ENCODE peak calls at places on chromosomes 7 and 10, in six cellular contexts. L, M, G, W, E and N are unnamed samples. For H3K36me3, the result is how much of the 10 kb centered on the place peaks cover.

GRCh38 chr10:130664526-130664925 is 528.3 kb downstream of the GLRX3 start:
- DNase-seq in G (no peak), W (no peak), E (no peak), L (no peak), M (no peak), N (no peak)

GRCh38 chr10:95503012-95503411 is 58.2 kb downstream of the SORBS1 start:
- DNase-seq in E (no peak), G (no peak), L (no peak), M (no peak), W (no peak), N (no peak)

GRCh38 chr7:93011351-93012294 is 106.2 kb downstream of the SAMD9 start:
- DNase-seq in L (no peak), W (peak), M (no peak), E (no peak), G (no peak), N (no peak)

GRCh38 chr7:38682602-38683001 is 51.4 kb upstream of the AMPH start:
- DNase-seq in E (no peak), M (no peak), G (no peak), L (no peak), W (no peak), N (no peak)

GRCh38 chr10:86793696-86794095 is 37.3 kb downstream of the BMPR1A start:
- DNase-seq in E (no peak), M (no peak), G (no peak), L (no peak), W (no peak), N (no peak)

GRCh38 chr7:117645456-117646181 is 165.8 kb downstream of the CFTR start:
- DNase-seq in L (no peak), G (no peak), W (peak), E (no peak), M (no peak), N (no peak)

GRCh38 chr7:66921918-66922486 is 977 bp downstream of the TMEM248 start:
- DNase-seq in E (no peak), M (peak), W (no peak), L (no peak), G (no peak), N (no peak)

GRCh38 chr10:29970012-29970396 is 89.4 kb downstream of the JCAD start:
- DNase-seq in M (no peak), L (no peak), W (no peak), E (no peak), G (no peak), N (no peak)

GRCh38 chr10:43136995-43137700 is 1.1 kb upstream of the CSGALNACT2 start:
- DNase-seq in W (no peak), L (no peak), E (no peak), M (no peak), G (no peak), N (no peak)

GRCh38 chr7:73852500-73852899 is 8.5 kb upstream of the TMEM270 start:
- DNase-seq in W (no peak), E (no peak), M (no peak), G (no peak), L (no peak), N (no peak)

GRCh38 chr10:94286898-94287297 is 75.8 kb downstream of the NOC3L start:
- DNase-seq in W (peak), M (no peak), L (no peak), G (no peak), E (no peak), N (no peak)

GRCh38 chr10:48974757-48975156 is 35.1 kb upstream of the LRRC18 start:
- DNase-seq in G (no peak), M (no peak), E (no peak), W (no peak), L (no peak), N (no peak)

GRCh38 chr7:81845628-81846259 is 75.9 kb upstream of the HGF start:
- DNase-seq in M (no peak), L (no peak), W (no peak), E (no peak), G (no peak), N (no peak)

GRCh38 chr7:21198929-21199328 is 229.0 kb upstream of the SP4 start:
- DNase-seq in E (no peak), M (no peak), W (no peak), G (no peak), L (no peak), N (no peak)

GRCh38 chr7:6442114-6442513 is 5.6 kb downstream of the DAGLB start:
- DNase-seq in G (no peak), W (peak), L (no peak), M (no peak), E (no peak), N (no peak)

GRCh38 chr7:149879271-149879711 is 5.5 kb downstream of the ATP6V0E2 start:
- DNase-seq in W (no peak), G (peak), L (no peak), M (no peak), E (no peak), N (peak)

GRCh38 chr10:19659920-19660655 is 156.1 kb upstream of the PLXDC2 start:
- DNase-seq in G (no peak), E (no peak), W (peak), L (no peak), M (no peak), N (no peak)

GRCh38 chr7:85595639-85596268 is 408.9 kb upstream of the SEMA3D start:
- DNase-seq in L (no peak), G (no peak), E (no peak), W (no peak), M (no peak), N (no peak)

GRCh38 chr10:131942455-131942854 is 39.3 kb downstream of the BNIP3 start:
- DNase-seq in L (no peak), M (no peak), W (no peak), E (no peak), G (no peak), N (no peak)
- H3K36me3 ChIP-seq in L (under half), M (under half), W (under half), E (under half), G (half or more), N (under half)

GRCh38 chr10:35056133-35056532 is 34.0 kb downstream of the CUL2 start:
- DNase-seq in E (no peak), W (no peak), L (no peak), M (no peak), G (no peak), N (no peak)

GRCh38 chr10:35056686-35057085 is 33.5 kb downstream of the CUL2 start:
- DNase-seq in M (no peak), L (no peak), E (no peak), G (no peak), W (no peak), N (no peak)

GRCh38 chr10:35058686-35059085 is 31.5 kb downstream of the CUL2 start:
- DNase-seq in M (no peak), G (no peak), L (no peak), W (no peak), E (no peak), N (no peak)

GRCh38 chr10:35058134-35058533 is 32.0 kb downstream of the CUL2 start:
- DNase-seq in G (no peak), M (no peak), E (no peak), W (peak), L (no peak), N (no peak)

GRCh38 chr10:35059486-35059885 is 30.7 kb downstream of the CUL2 start:
- DNase-seq in G (no peak), E (no peak), W (no peak), M (no peak), L (no peak), N (no peak)
- H3K36me3 ChIP-seq in G (half or more), E (under half), W (under half), M (under half), L (under half), N (under half)

GRCh38 chr10:96627292-96627691 is 40.5 kb upstream of the TM9SF3 start:
- DNase-seq in G (no peak), W (no peak), E (no peak), M (no peak), L (no peak), N (no peak)

GRCh38 chr10:96622330-96622729 is 35.5 kb upstream of the TM9SF3 start:
- DNase-seq in E (no peak), W (no peak), M (no peak), G (no peak), L (no peak), N (no peak)

GRCh38 chr10:96619803-96620773 is 33.3 kb upstream of the TM9SF3 start:
- DNase-seq in M (no peak), G (no peak), E (no peak), W (no peak), L (peak), N (no peak)

GRCh38 chr10:96626795-96627194 is 40.0 kb upstream of the TM9SF3 start:
- DNase-seq in W (no peak), L (no peak), G (no peak), E (no peak), M (no peak), N (no peak)

DNA sequence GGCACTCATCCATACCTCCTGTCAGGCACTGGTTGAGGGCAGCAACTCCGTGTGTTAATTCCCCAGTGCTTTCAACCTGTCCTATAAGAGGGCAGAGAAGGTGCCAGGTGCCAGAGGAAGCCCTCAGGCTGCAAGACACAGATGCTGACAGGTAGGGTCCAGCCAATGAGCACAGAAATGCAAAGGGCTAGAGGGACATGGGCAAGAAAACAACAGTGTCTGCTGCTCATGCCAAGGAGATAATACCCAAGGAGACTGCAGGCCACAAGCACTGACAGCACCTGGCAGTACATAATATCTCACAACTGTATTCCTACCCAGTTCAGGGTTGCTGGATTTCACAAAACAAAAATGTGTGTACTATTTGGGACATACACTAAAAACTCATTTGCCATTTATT is 38.4 kb upstream of the TM9SF3 start:
- DNase-seq in W (no peak), E (no peak), M (no peak), L (no peak), G (no peak), N (no peak)
- H3K36me3 ChIP-seq in W (under half), E (under half), M (under half), L (under half), G (under half), N (under half)

GRCh38 chr10:114982989-114983388 is 45.0 kb downstream of the TRUB1 start:
- DNase-seq in G (no peak), W (no peak), L (no peak), M (no peak), E (no peak), N (no peak)

GRCh38 chr10:114990991-114991390 is 53.0 kb downstream of the TRUB1 start:
- DNase-seq in L (no peak), E (no peak), M (no peak), G (no peak), W (no peak), N (no peak)

DNA sequence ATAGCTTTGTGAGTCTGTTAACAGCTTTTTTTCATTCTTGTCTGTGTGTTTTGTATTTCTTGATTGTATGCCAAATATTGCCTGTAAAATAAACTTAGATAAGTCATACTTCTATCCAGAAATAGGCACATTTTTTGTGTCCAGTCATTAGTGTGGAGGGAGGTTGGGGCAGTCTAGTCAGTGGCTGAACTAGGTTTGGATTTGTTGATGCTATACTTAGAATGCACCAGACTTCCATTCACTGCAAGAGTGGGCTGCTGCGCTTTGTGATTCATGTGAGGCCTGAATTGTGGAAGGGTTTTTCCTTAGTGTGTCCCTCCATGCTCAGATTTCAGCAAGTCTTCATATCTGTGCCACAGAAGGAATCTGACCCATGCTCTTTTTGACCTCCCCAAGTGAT is 50.0 kb downstream of the TRUB1 start:
- DNase-seq in E (no peak), M (no peak), W (peak), L (no peak), G (no peak), N (no peak)
- H3K36me3 ChIP-seq in E (under half), M (under half), W (under half), L (under half), G (under half), N (under half)

DNA sequence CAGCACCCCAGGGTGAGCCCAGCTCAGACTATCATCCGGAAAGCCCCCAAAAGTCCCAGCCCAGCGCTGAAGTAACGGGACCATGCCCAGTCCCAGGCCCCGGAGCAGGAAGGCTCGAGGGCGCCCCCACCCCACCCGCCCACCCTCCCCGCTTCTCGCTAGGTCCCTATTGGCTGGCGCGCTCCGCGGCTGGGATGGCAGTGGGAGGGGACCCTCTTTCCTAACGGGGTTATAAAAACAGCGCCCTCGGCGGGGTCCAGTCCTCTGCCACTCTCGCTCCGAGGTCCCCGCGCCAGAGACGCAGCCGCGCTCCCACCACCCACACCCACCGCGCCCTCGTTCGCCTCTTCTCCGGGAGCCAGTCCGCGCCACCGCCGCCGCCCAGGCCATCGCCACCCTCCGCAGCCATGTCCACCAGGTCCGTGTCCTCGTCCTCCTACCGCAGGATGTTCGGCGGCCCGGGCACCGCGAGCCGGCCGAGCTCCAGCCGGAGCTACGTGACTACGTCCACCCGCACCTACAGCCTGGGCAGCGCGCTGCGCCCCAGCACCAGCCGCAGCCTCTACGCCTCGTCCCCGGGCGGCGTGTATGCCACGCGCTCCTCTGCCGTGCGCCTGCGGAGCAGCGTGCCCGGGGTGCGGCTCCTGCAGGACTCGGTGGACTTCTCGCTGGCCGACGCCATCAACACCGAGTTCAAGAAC is 1.1 kb downstream of the VIM start:
- DNase-seq in G (peak), E (no peak), L (peak), W (peak), M (peak), N (peak)
- H3K36me3 ChIP-seq in G (under half), E (under half), L (under half), W (under half), M (under half), N (under half)

DNA sequence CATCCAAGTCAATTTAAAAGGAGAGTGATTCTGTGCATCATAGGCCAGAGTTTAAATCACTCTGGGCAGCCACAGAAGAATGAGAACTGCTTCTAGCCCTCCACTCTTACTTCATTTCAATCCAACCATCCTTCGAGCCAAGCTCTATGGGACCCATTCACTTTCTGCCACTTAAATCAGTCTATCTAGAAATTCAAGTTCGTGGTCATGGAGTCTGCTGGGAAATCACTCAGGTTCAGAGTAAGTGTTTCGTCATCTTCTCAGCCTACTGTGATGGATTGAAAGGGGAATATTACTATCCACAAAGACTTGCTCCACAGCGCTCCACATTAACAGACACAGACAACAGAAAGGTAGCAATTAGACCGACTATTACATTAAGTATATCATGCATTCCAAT is 4.6 kb downstream of the DCLRE1C start:
- DNase-seq in L (no peak), G (no peak), W (no peak), E (no peak), M (no peak), N (no peak)
- H3K36me3 ChIP-seq in L (under half), G (under half), W (under half), E (under half), M (under half), N (under half)

GRCh38 chr7:76356823-76357222 is 2.0 kb downstream of the YWHAG start:
- DNase-seq in M (no peak), W (no peak), E (no peak), L (peak), G (no peak), N (no peak)
- H3K36me3 ChIP-seq in M (under half), W (under half), E (under half), L (under half), G (under half), N (under half)